ENCODE peak calls at places on chromosome 20, in five cellular contexts. U, Z, P, A and W are unnamed samples.

GRCh38 chr20:21129861-21130260 is 4.0 kb downstream of the KIZ start:
- DNase-seq in U (no peak), Z (no peak), P (no peak), A (no peak), W (no peak)

GRCh38 chr20:36096404-36096799 is 58.1 kb upstream of the EPB41L1 start:
- DNase-seq in U (no peak), Z (no peak), P (no peak), A (no peak), W (no peak)

GRCh38 chr20:14526891-14527290 is 189.5 kb upstream of the FLRT3 start:
- DNase-seq in U (no peak), Z (no peak), P (no peak), A (no peak), W (no peak)

GRCh38 chr20:44087857-44088120 is 99.2 kb downstream of the JPH2 start:
- DNase-seq in U (no peak), Z (no peak), P (no peak), A (no peak), W (no peak)

GRCh38 chr20:50690979-50691584 is at the start of gene RIPOR3:
- DNase-seq in U (no peak), Z (no peak), P (no peak), A (no peak), W (no peak)

GRCh38 chr20:13149371-13149770 is 71.7 kb upstream of the ISM1 start:
- DNase-seq in U (no peak), Z (no peak), P (no peak), A (no peak), W (no peak)

GRCh38 chr20:48139262-48140041 is 354.2 kb upstream of the SULF2 start:
- DNase-seq in U (no peak), Z (no peak), P (no peak), A (no peak), W (no peak)

GRCh38 chr20:41738584-41739193 is 120.5 kb upstream of the CHD6 start:
- DNase-seq in U (peak; percentile 66), Z (no peak), P (peak; percentile 49), A (no peak), W (peak; percentile 61)

GRCh38 chr20:24095753-24096152 is 107.2 kb upstream of the GGTLC1 start:
- DNase-seq in U (no peak), Z (no peak), P (no peak), A (no peak), W (peak; percentile 34)

GRCh38 chr20:45487231-45487635 is 17.7 kb downstream of the WFDC2 start:
- DNase-seq in U (no peak), Z (no peak), P (no peak), A (no peak), W (no peak)

GRCh38 chr20:57878803-57879424 is 169.1 kb upstream of the PMEPA1 start:
- DNase-seq in U (peak; percentile 42), Z (no peak), P (no peak), A (peak; percentile 64), W (no peak)

GRCh38 chr20:5205348-5206210 is 78.8 kb downstream of the CDS2 start:
- DNase-seq in U (peak; percentile 75), Z (peak; percentile 37), P (peak; percentile 80), A (no peak), W (peak; percentile 71)

GRCh38 chr20:32828029-32828666 is 8.4 kb downstream of the MAPRE1 start:
- DNase-seq in U (no peak), Z (no peak), P (no peak), A (no peak), W (no peak)

GRCh38 chr20:21665687-21666446 is 39.6 kb upstream of the PAX1 start:
- DNase-seq in U (no peak), Z (no peak), P (no peak), A (no peak), W (no peak)

DNA sequence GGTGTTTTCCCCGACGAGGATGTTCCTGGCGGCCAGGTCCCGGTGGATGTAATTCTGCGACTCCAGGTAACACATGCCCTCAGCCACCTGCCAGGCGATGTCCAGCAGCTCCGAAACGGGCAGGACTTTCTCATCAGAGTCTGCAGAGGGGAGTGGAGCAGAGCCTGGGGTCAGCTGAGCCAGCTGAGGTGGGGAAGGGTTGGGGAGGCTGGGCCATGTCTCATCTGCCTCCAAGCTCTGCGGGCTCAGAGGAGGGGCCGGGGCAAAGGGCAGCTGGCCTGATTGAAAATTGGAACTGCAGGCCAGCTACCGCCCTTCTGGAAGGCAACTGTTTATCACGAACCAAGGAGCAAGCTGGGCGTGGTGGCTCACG is 6.4 kb downstream of the PTK6 start:
- DNase-seq in U (no peak), Z (no peak), P (no peak), A (no peak), W (no peak)
- H3K4me1 ChIP-seq in U (no peaks in the 10 kb centered on the region), Z (no peaks in the 10 kb centered on the region), P (peaks cover 22% of the 10 kb centered on the region), A (no peaks in the 10 kb centered on the region), W (no peaks in the 10 kb centered on the region)

GRCh38 chr20:38806855-38807655 is 1.6 kb downstream of the PPP1R16B start:
- DNase-seq in U (no peak), Z (peak; percentile 22), P (no peak), A (no peak), W (no peak)
- H3K4me1 ChIP-seq in U (peaks cover 28% of the 10 kb centered on the region), Z (peaks cover 58% of the 10 kb centered on the region), P (peaks cover 22% of the 10 kb centered on the region), A (peaks cover 8% of the 10 kb centered on the region), W (peaks cover 6% of the 10 kb centered on the region)

DNA sequence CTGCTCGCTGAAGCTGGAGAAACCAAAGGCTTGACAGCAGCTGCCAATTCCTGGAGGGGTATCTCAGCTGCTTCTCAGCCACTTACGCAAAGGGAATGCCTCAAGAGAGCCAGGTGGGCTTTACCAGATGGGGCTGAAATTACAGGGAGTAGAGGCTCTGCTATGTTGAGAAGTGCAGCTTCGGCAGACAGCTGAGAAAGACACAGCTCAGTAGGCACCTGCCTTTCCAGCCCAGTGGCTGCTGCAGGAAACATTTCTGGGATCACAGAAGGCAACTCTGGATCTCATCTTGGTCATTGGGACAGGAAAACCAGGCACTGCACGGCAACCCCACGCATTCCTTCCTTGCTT is 813.1 kb downstream of the KIF16B start:
- DNase-seq in U (no peak), Z (no peak), P (no peak), A (no peak), W (no peak)
- H3K4me1 ChIP-seq in U (no peaks in the 10 kb centered on the region), Z (no peaks in the 10 kb centered on the region), P (no peaks in the 10 kb centered on the region), A (no peaks in the 10 kb centered on the region), W (no peaks in the 10 kb centered on the region)

GRCh38 chr20:49668181-49668877 is 45.3 kb downstream of the B4GALT5 start:
- DNase-seq in U (no peak), Z (peak; percentile 56), P (no peak), A (no peak), W (no peak)
- H3K4me1 ChIP-seq in U (peaks cover 45% of the 10 kb centered on the region), Z (peaks cover 14% of the 10 kb centered on the region), P (peaks cover 43% of the 10 kb centered on the region), A (peaks cover 4% of the 10 kb centered on the region), W (peaks cover 32% of the 10 kb centered on the region)

GRCh38 chr20:37347347-37347823 is 1.4 kb downstream of the SRC start:
- DNase-seq in U (no peak), Z (no peak), P (no peak), A (no peak), W (no peak)

GRCh38 chr20:37346232-37346525 is 239 bp downstream of the SRC start:
- DNase-seq in U (no peak), Z (no peak), P (no peak), A (no peak), W (no peak)

GRCh38 chr20:37347891-37348642 is 2.1 kb downstream of the SRC start:
- DNase-seq in U (no peak), Z (no peak), P (no peak), A (peak; percentile 64), W (no peak)

GRCh38 chr20:37345339-37346231 is at the start of gene SRC:
- DNase-seq in U (peak; percentile 77), Z (no peak), P (peak; percentile 74), A (peak; percentile 93), W (peak; percentile 87)

DNA sequence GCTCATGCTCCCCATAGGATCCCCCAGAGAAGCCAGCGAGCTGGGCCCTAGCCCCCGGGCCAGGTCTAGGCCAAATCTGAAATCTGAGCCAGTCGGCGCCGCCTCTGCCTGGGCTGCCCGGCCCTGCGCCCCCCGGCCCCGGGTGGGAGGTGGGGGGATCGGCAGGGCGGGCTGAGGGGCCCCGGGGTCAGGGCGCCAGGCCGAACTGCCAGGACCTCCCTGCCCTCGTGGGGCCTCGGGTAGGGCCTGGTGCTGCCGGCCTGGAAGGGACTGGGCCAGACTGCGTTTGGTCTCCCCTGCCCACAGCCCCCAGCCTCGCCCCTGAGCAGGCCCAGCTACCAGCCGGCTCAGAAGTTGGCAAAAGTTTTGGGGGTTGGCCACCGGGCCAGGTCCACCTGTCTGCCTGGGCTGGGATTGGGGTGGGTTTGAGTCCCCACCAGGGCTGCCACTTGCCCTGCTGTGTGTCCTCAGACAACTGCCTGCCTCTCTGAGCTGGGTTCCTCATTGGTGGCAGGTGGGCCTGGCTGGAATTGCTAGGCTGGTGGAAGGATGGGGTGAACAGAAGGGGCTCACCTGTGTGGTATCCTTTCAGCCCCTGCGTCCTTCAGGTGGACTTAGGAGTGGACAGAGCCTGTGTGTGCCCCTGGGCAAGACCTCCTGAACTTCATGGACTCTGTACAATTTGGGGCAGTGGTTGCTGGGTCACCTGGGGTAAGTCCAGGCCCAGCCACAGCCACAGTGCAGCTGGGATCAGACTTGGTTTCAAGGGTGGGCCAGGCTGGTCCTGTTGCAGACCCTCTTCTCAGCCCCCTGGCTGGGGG is 796 bp downstream of the SRC start:
- DNase-seq in U (no peak), Z (no peak), P (no peak), A (peak; percentile 69), W (no peak)
- H3K4me1 ChIP-seq in U (peaks cover 16% of the 10 kb centered on the region), Z (peaks cover 10% of the 10 kb centered on the region), P (peaks cover 79% of the 10 kb centered on the region), A (no peaks in the 10 kb centered on the region), W (peaks cover 54% of the 10 kb centered on the region)